ENCODE peak calls at places on chromosomes 1 and 21, in seven cellular contexts. S is neural crest cell, D is endodermal cell, C is MCF 10A, I is GM12865, O is bronchial epithelial cell, G is IMR-90. E is an unnamed sample.

GRCh38 chr1:209183195-209183594 is 400.3 kb upstream of the CAMK1G start:
- DNase-seq in S (no peak), D (no peak), C (no peak), I (no peak), O (no peak), G (no peak), E (no peak)

GRCh38 chr1:59214764-59215208 is 82.1 kb upstream of the FGGY start:
- DNase-seq in S (no peak), D (no peak), C (no peak), I (no peak), O (no peak), G (peak), E (no peak)

GRCh38 chr1:44270666-44271628 is 57.7 kb downstream of the DMAP1 start:
- DNase-seq in S (no peak), D (no peak), C (no peak), I (no peak), O (no peak), G (no peak), E (no peak)

GRCh38 chr1:159746676-159747075 is 32.3 kb upstream of the CRP start:
- DNase-seq in S (no peak), D (no peak), C (no peak), I (no peak), O (no peak), G (no peak), E (no peak)

GRCh38 chr1:183783342-183783741 is 21.6 kb upstream of the RGL1 start:
- DNase-seq in S (no peak), D (no peak), C (peak), I (no peak), O (peak), G (peak), E (no peak)

GRCh38 chr1:24102966-24103365 is 9.0 kb downstream of the MYOM3 start:
- DNase-seq in S (no peak), D (no peak), C (no peak), I (no peak), O (no peak), G (no peak), E (peak)

GRCh38 chr1:28028873-28029654 is 59.3 kb downstream of the EYA3 start:
- DNase-seq in S (no peak), D (no peak), C (no peak), I (peak), O (no peak), G (peak), E (no peak)

GRCh38 chr1:161196521-161197451 is 2.1 kb downstream of the ADAMTS4 start:
- DNase-seq in S (no peak), D (peak), C (no peak), I (no peak), O (no peak), G (peak), E (no peak)

GRCh38 chr21:9839011-9839661 is 682.2 kb upstream of the TPTE start:
- DNase-seq in S (no peak), D (no peak), C (no peak), I (no peak), O (no peak), G (no peak), E (no peak)

GRCh38 chr1:67307251-67308060 is at the start of gene IL12RB2:
- DNase-seq in S (peak), D (peak), C (no peak), I (peak), O (no peak), G (no peak), E (no peak)

GRCh38 chr1:174448531-174448883 is 743 bp downstream of the GPR52 start:
- DNase-seq in S (no peak), D (no peak), C (no peak), I (no peak), O (no peak), G (no peak), E (no peak)

GRCh38 chr1:196071452-196071851 is 536.8 kb downstream of the KCNT2 start:
- DNase-seq in S (no peak), D (no peak), C (no peak), I (no peak), O (peak), G (no peak), E (no peak)

GRCh38 chr1:208029381-208030319 is 118.7 kb upstream of the CD34 start:
- DNase-seq in S (no peak), D (no peak), C (peak), I (no peak), O (no peak), G (peak), E (no peak)

GRCh38 chr1:204149635-204150565 is 1.9 kb downstream of the ETNK2 start:
- DNase-seq in S (no peak), D (no peak), C (peak), I (no peak), O (no peak), G (no peak), E (no peak)

GRCh38 chr21:35614412-35614901 is 445.9 kb downstream of the SETD4 start:
- DNase-seq in S (no peak), D (no peak), C (peak), I (no peak), O (peak), G (peak), E (no peak)

GRCh38 chr1:94122201-94122970 is 1.4 kb upstream of the ABCA4 start:
- DNase-seq in S (no peak), D (peak), C (no peak), I (no peak), O (peak), G (peak), E (no peak)

GRCh38 chr1:85464497-85465098 is 361 bp downstream of the DDAH1 start:
- DNase-seq in S (peak), D (peak), C (peak), I (peak), O (no peak), G (peak), E (peak)

GRCh38 chr1:43303477-43304286 is 2.9 kb downstream of the TIE1 start:
- DNase-seq in S (no peak), D (no peak), C (no peak), I (no peak), O (no peak), G (no peak), E (no peak)

GRCh38 chr1:3533051-3534048 is 78.0 kb downstream of the MEGF6 start:
- DNase-seq in S (no peak), D (peak), C (no peak), I (no peak), O (no peak), G (no peak), E (no peak)

GRCh38 chr1:230287674-230288315 is 138.3 kb downstream of the PGBD5 start:
- DNase-seq in S (no peak), D (no peak), C (no peak), I (no peak), O (no peak), G (no peak), E (no peak)

GRCh38 chr1:10213186-10213585 is 2.8 kb downstream of the KIF1B start:
- DNase-seq in S (no peak), D (no peak), C (no peak), I (no peak), O (no peak), G (no peak), E (no peak)

GRCh38 chr1:178724734-178725602 is at the start of gene RALGPS2:
- DNase-seq in S (peak), D (peak), C (peak), I (peak), O (peak), G (peak), E (no peak)

GRCh38 chr1:186236921-186237320 is 138.1 kb downstream of the TPR start:
- DNase-seq in S (no peak), D (no peak), C (peak), I (no peak), O (peak), G (peak), E (no peak)

GRCh38 chr1:20124451-20125057 is 5.2 kb upstream of the PLA2G2D start:
- DNase-seq in S (no peak), D (no peak), C (peak), I (peak), O (peak), G (peak), E (peak)

GRCh38 chr1:234660536-234661133 is 50.7 kb upstream of the IRF2BP2 start:
- DNase-seq in S (no peak), D (no peak), C (no peak), I (no peak), O (no peak), G (no peak), E (no peak)

GRCh38 chr1:241837901-241838300 is 10.1 kb upstream of the EXO1 start:
- DNase-seq in S (no peak), D (no peak), C (peak), I (no peak), O (peak), G (peak), E (no peak)

GRCh38 chr1:100866041-100866900 is 28.4 kb downstream of the EXTL2 start:
- DNase-seq in S (no peak), D (no peak), C (peak), I (peak), O (peak), G (peak), E (no peak)

GRCh38 chr1:100861379-100861778 is 33.3 kb downstream of the EXTL2 start:
- DNase-seq in S (no peak), D (no peak), C (peak), I (no peak), O (no peak), G (peak), E (no peak)

GRCh38 chr1:100862591-100862990 is 32.1 kb downstream of the EXTL2 start:
- DNase-seq in S (no peak), D (no peak), C (no peak), I (no peak), O (no peak), G (peak), E (no peak)

GRCh38 chr1:100860397-100860991 is 34.1 kb downstream of the EXTL2 start:
- DNase-seq in S (no peak), D (no peak), C (peak), I (no peak), O (peak), G (peak), E (no peak)
- TF ChIP-seq CTCF in S (no peak), D (no peak), C (no peak), I (no peak), O (no peak), G (no peak), E (no peak)

GRCh38 chr1:115338457-115338820 is 390 bp upstream of the NGF start:
- DNase-seq in S (no peak), D (peak), C (no peak), I (no peak), O (no peak), G (no peak), E (no peak)
- TF ChIP-seq CTCF in S (no peak), D (peak), C (no peak), I (no peak), O (no peak), G (no peak), E (no peak)

GRCh38 chr1:153190373-153190772 is 12.9 kb upstream of the LELP1 start:
- DNase-seq in S (no peak), D (no peak), C (peak), I (peak), O (peak), G (no peak), E (no peak)
- TF ChIP-seq CTCF in S (no peak), D (peak), C (peak), I (peak), O (peak), G (no peak), E (no peak)

GRCh38 chr1:5981009-5981380 is 11.2 kb downstream of the NPHP4 start:
- DNase-seq in S (no peak), D (no peak), C (no peak), I (no peak), O (no peak), G (no peak), E (no peak)

GRCh38 chr1:5982276-5982675 is 9.9 kb downstream of the NPHP4 start:
- DNase-seq in S (no peak), D (no peak), C (no peak), I (no peak), O (no peak), G (no peak), E (no peak)

GRCh38 chr1:5979536-5980313 is 12.5 kb downstream of the NPHP4 start:
- DNase-seq in S (no peak), D (no peak), C (no peak), I (no peak), O (no peak), G (no peak), E (no peak)

GRCh38 chr1:5978452-5978851 is 13.8 kb downstream of the NPHP4 start:
- DNase-seq in S (no peak), D (no peak), C (no peak), I (no peak), O (no peak), G (peak), E (peak)

DNA sequence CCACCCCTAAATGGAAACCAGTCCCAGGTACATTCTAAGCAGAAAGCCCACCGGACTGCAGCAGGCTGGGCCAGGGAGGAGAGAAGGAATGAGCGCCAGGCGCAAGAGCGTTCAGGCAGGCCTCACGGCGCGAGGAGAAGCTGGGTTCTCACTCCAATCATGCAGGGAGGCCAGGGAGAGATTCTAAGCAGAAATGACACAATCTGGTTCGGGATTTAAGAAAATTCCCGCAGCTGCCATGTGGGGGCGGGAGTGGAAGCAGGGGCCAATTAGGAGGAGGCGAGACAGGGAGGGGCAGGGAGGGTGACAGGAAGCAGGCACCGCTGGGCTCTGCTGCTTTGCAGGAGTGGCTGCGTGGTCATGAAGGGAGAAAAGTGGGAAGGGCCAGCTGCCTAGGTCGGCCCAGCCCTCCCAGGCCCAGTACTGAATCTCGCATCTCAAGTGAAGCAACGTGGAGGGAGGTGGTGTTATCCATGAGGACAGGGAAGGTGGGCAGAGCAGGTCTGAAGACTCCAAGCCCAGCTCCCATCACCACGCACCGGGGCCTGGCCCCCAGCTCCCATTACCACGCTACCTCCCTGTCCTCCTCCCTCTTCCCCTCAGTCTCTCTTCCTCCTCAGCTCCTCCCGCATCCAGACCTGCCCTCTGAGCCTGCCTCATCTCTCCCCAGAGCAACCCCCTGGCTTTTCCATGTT is 11.8 kb downstream of the NPHP4 start:
- DNase-seq in S (no peak), D (peak), C (peak), I (no peak), O (no peak), G (peak), E (no peak)
- TF ChIP-seq CTCF in S (peak), D (peak), C (no peak), I (no peak), O (peak), G (peak), E (no peak)